ENCODE peak calls at places on chromosome 1, in four cellular contexts. F is memory B cell, S is omental fat pad, E is foreskin keratinocyte. G is an unnamed sample.
A peak's percentile ranks its signal among the peaks of the same experiment; 100 is the strongest.

GRCh38 chr1:160774886-160775719 is 20.9 kb upstream of the LY9 start:
- ATAC-seq in S (no peak), F (no peak), E (no peak), G (no peak)

GRCh38 chr1:89670168-89670567 is 37.2 kb downstream of the LRRC8C start:
- ATAC-seq in E (no peak), S (no peak), F (peak; percentile 99), G (no peak)

GRCh38 chr1:53278294-53278693 is 40.0 kb upstream of the MAGOH start:
- ATAC-seq in F (peak; percentile 81), S (no peak), E (peak; percentile 23), G (peak; percentile 51)

GRCh38 chr1:231580874-231581273 is 45.7 kb upstream of the DISC1 start:
- ATAC-seq in F (no peak), E (no peak), S (no peak), G (no peak)

GRCh38 chr1:87648720-87649119 is 320.0 kb downstream of the LMO4 start:
- ATAC-seq in S (no peak), E (no peak), F (no peak), G (no peak)

GRCh38 chr1:40384413-40384762 is 10.9 kb downstream of the SMAP2 start:
- ATAC-seq in S (no peak), E (no peak), F (no peak), G (no peak)

GRCh38 chr1:109882288-109883245 is 28.1 kb upstream of the CSF1 start:
- ATAC-seq in F (no peak), S (no peak), E (no peak), G (no peak)

GRCh38 chr1:25116832-25117231 is 115.5 kb downstream of the SYF2 start:
- ATAC-seq in E (no peak), F (no peak), S (no peak), G (no peak)

GRCh38 chr1:234875953-234876814 is 252.5 kb downstream of the TOMM20 start:
- ATAC-seq in F (no peak), S (peak; percentile 63), E (no peak), G (peak; percentile 31)

GRCh38 chr1:205670611-205671430 is 9.5 kb downstream of the SLC45A3 start:
- ATAC-seq in F (no peak), S (no peak), E (no peak), G (no peak)

GRCh38 chr1:32622806-32623694 is 27.3 kb downstream of the ZBTB8OS start:
- ATAC-seq in S (no peak), E (no peak), F (no peak), G (no peak)

GRCh38 chr1:13492711-13493110 is 21.1 kb downstream of the LRRC38 start:
- ATAC-seq in E (no peak), F (no peak), S (no peak), G (no peak)

GRCh38 chr1:234975122-234975940 is 153.3 kb downstream of the TOMM20 start:
- ATAC-seq in E (peak; percentile 69), F (no peak), S (peak; percentile 35), G (no peak)

GRCh38 chr1:168598125-168598524 is 21.7 kb downstream of the XCL1 start:
- ATAC-seq in F (no peak), S (no peak), E (no peak), G (no peak)

GRCh38 chr1:20666804-20667203 is 5.6 kb upstream of the DDOST start:
- ATAC-seq in F (no peak), E (peak; percentile 56), S (no peak), G (no peak)

GRCh38 chr1:94855307-94855700 is 35.1 kb downstream of the SLC44A3 start:
- ATAC-seq in E (peak; percentile 53), S (peak; percentile 67), F (no peak), G (no peak)

GRCh38 chr1:177307771-177308170 is 137.0 kb downstream of the BRINP2 start:
- ATAC-seq in E (peak; percentile 81), S (peak; percentile 69), F (no peak), G (no peak)

GRCh38 chr1:209411491-209411929 is 172.0 kb upstream of the CAMK1G start:
- ATAC-seq in S (peak; percentile 67), F (no peak), E (peak; percentile 26), G (peak; percentile 73)

GRCh38 chr1:153627797-153628626 is at the start of gene S100A1:
- ATAC-seq in S (no peak), F (no peak), E (no peak), G (no peak)

GRCh38 chr1:186781731-186782130 is 47.0 kb upstream of the PLA2G4A start:
- ATAC-seq in F (no peak), E (no peak), S (no peak), G (peak; percentile 61)

GRCh38 chr1:185292237-185292636 is 24.8 kb downstream of the IVNS1ABP start:
- ATAC-seq in S (no peak), F (peak; percentile 43), E (no peak), G (no peak)

GRCh38 chr1:17065667-17066066 is 11.8 kb upstream of the SDHB start:
- ATAC-seq in E (no peak), F (no peak), S (no peak), G (no peak)

GRCh38 chr1:53091841-53092645 is 30.0 kb downstream of the PODN start:
- ATAC-seq in E (no peak), S (no peak), F (no peak), G (no peak)